ENCODE peak calls at places on chromosomes 7 and 10, in eight cellular contexts. Y is AG08396; C is fibroblast of lung; M is transverse colon; F is left ventricle myocardium superior; D is A172; A is nephron progenitor cell; O is stimulated activated CD4-positive, alpha-beta T cell treated with anti-CD3 and anti-CD28 coated beads, Interleukin-15, amount 100 ng/mL, for 1 hour. K is an unnamed sample.

GRCh38 chr7:25557930-25558329 is 329.6 kb upstream of the NPVF start:
- DNase-seq in Y (no peak), C (no peak), M (no peak), F (no peak), D (no peak), A (no peak), O (no peak), K (no peak)

GRCh38 chr7:143882611-143883078 is 19.3 kb downstream of the TCAF1 start:
- DNase-seq in Y (peak), C (peak), M (peak), F (peak), D (peak), A (peak), O (no peak), K (peak)

GRCh38 chr10:74987339-74988054 is 124.0 kb upstream of the SAMD8 start:
- DNase-seq in Y (no peak), C (no peak), M (no peak), F (no peak), D (no peak), A (no peak), O (no peak), K (no peak)

GRCh38 chr7:112238852-112239610 is 32.5 kb downstream of the ZNF277 start:
- DNase-seq in Y (no peak), C (peak), M (no peak), F (no peak), D (peak), A (no peak), O (no peak), K (no peak)

GRCh38 chr7:94509879-94510581 is 421 bp downstream of the CASD1 start:
- DNase-seq in Y (peak), C (peak), M (peak), F (peak), D (peak), A (peak), O (peak), K (peak)

GRCh38 chr10:87771871-87772500 is 46.0 kb downstream of the ATAD1 start:
- DNase-seq in Y (no peak), C (peak), M (no peak), F (no peak), D (peak), A (no peak), O (no peak), K (no peak)

GRCh38 chr7:101058355-101058754 is 26.9 kb upstream of the TRIM56 start:
- DNase-seq in Y (peak), C (peak), M (peak), F (peak), D (peak), A (peak), O (peak), K (peak)

GRCh38 chr7:14199336-14199735 is 209.9 kb upstream of the ETV1 start:
- DNase-seq in Y (no peak), C (no peak), M (no peak), F (no peak), D (no peak), A (no peak), O (no peak), K (no peak)

GRCh38 chr10:100693815-100694214 is 51.6 kb upstream of the PAX2 start:
- DNase-seq in Y (no peak), C (no peak), M (no peak), F (no peak), D (no peak), A (no peak), O (no peak), K (no peak)

GRCh38 chr7:95596183-95597135 is at the start of gene PDK4:
- DNase-seq in Y (peak), C (peak), M (peak), F (peak), D (peak), A (peak), O (no peak), K (peak)

GRCh38 chr7:18387191-18387720 is 108.3 kb upstream of the HDAC9 start:
- DNase-seq in Y (no peak), C (no peak), M (no peak), F (no peak), D (no peak), A (no peak), O (no peak), K (no peak)

GRCh38 chr10:93346060-93346459 is 136.1 kb downstream of the MYOF start:
- DNase-seq in Y (no peak), C (no peak), M (no peak), F (no peak), D (no peak), A (no peak), O (no peak), K (no peak)

GRCh38 chr10:66362522-66362921 is 563.3 kb upstream of the LRRTM3 start:
- DNase-seq in Y (no peak), C (no peak), M (no peak), F (no peak), D (no peak), A (no peak), O (no peak), K (no peak)

GRCh38 chr10:48798486-48799254 is 114.0 kb downstream of the WDFY4 start:
- DNase-seq in Y (peak), C (no peak), M (no peak), F (no peak), D (peak), A (no peak), O (no peak), K (no peak)

K was measured in Right ventricle myocardium inferior.